ENCODE peak calls at places on chromosomes 2 and 18, in seven cellular contexts. H is nephron progenitor cell, E is LoVo, M is dorsolateral prefrontal cortex, C is upper lobe of right lung, W is foreskin fibroblast, G is T-cell. S is an unnamed sample.

GRCh38 chr18:55982992-55983391 is 395.0 kb upstream of the TCF4 start:
- DNase-seq in C (no peak), E (no peak), M (no peak), W (no peak), H (no peak), G (no peak), S (no peak)

GRCh38 chr2:37635359-37636208 is 35.9 kb downstream of the CDC42EP3 start:
- DNase-seq in M (no peak), E (no peak), C (peak), W (peak), G (peak), H (no peak), S (peak)

GRCh38 chr18:51405683-51406477 is 208.4 kb upstream of the MEX3C start:
- DNase-seq in W (no peak), H (no peak), C (no peak), E (no peak), G (no peak), M (no peak), S (no peak)

GRCh38 chr18:79876497-79876896 is 75.0 kb downstream of the SLC66A2 start:
- DNase-seq in E (no peak), C (peak), H (no peak), G (no peak), W (no peak), M (peak), S (no peak)

GRCh38 chr2:210366675-210367080 is 51.7 kb upstream of the MYL1 start:
- DNase-seq in C (no peak), G (no peak), E (no peak), M (no peak), H (no peak), W (no peak), S (no peak)

GRCh38 chr2:135839713-135840112 is 2.7 kb upstream of the LCT start:
- DNase-seq in H (no peak), W (peak), G (no peak), E (no peak), C (no peak), M (no peak), S (no peak)

GRCh38 chr18:32730068-32730467 is 42.8 kb downstream of the KLHL14 start:
- DNase-seq in M (no peak), W (no peak), H (no peak), E (no peak), G (no peak), C (no peak), S (no peak)

GRCh38 chr2:175709248-175709647 is 292.8 kb downstream of the LNPK start:
- DNase-seq in C (no peak), W (no peak), G (no peak), H (no peak), E (no peak), M (no peak), S (no peak)

GRCh38 chr18:31105733-31106132 is 3.5 kb upstream of the DSC2 start:
- DNase-seq in H (no peak), C (no peak), W (no peak), G (no peak), E (no peak), M (no peak), S (no peak)

GRCh38 chr2:65550246-65550645 is 117.8 kb upstream of the SPRED2 start:
- DNase-seq in E (no peak), C (no peak), H (no peak), G (no peak), W (no peak), M (no peak), S (no peak)

GRCh38 chr18:79503406-79503805 is 107.7 kb downstream of the NFATC1 start:
- DNase-seq in E (no peak), W (no peak), G (no peak), M (no peak), H (no peak), C (peak), S (no peak)

GRCh38 chr2:219401621-219402020 is 13.9 kb upstream of the DNPEP start:
- DNase-seq in W (no peak), E (no peak), H (no peak), G (no peak), M (no peak), C (no peak), S (no peak)

GRCh38 chr2:238974061-238974460 is 126.2 kb downstream of the TWIST2 start:
- DNase-seq in G (no peak), W (peak), H (no peak), C (no peak), E (no peak), M (no peak), S (no peak)

GRCh38 chr2:127615511-127616166 is 30.3 kb upstream of the GPR17 start:
- DNase-seq in C (no peak), G (no peak), M (peak), E (no peak), W (peak), H (no peak), S (no peak)

GRCh38 chr2:6470518-6470917 is 395.2 kb downstream of the CMPK2 start:
- DNase-seq in G (no peak), H (peak), W (no peak), E (no peak), C (no peak), M (no peak), S (no peak)

GRCh38 chr18:36402765-36403396 is 105.4 kb downstream of the FHOD3 start:
- DNase-seq in C (no peak), M (no peak), W (peak), G (no peak), E (no peak), H (no peak), S (no peak)

GRCh38 chr2:5164806-5165525 is 527.2 kb upstream of the SOX11 start:
- DNase-seq in H (no peak), M (no peak), E (no peak), W (peak), G (no peak), C (no peak), S (no peak)

GRCh38 chr2:12389354-12390045 is 327.2 kb upstream of the TRIB2 start:
- DNase-seq in C (no peak), M (no peak), W (peak), G (no peak), H (no peak), E (no peak), S (no peak)

GRCh38 chr2:137117385-137117784 is 352.0 kb downstream of the THSD7B start:
- DNase-seq in H (no peak), W (peak), C (no peak), E (no peak), M (no peak), G (no peak), S (no peak)

GRCh38 chr2:88626171-88627054 is 851 bp downstream of the EIF2AK3 start:
- DNase-seq in C (peak), G (peak), W (no peak), M (no peak), H (peak), E (peak), S (peak)

GRCh38 chr2:75870654-75871137 is 160.0 kb upstream of the GCFC2 start:
- DNase-seq in W (no peak), G (no peak), C (no peak), H (no peak), E (no peak), M (no peak), S (no peak)

GRCh38 chr2:172113617-172114016 is 10.9 kb upstream of the DLX2 start:
- DNase-seq in W (no peak), E (no peak), H (no peak), M (no peak), G (no peak), C (no peak), S (no peak)

GRCh38 chr18:7000484-7001096 is 117.0 kb downstream of the LAMA1 start:
- DNase-seq in M (no peak), C (no peak), H (no peak), W (peak), G (no peak), E (peak), S (no peak)

GRCh38 chr2:143558665-143559064 is 429.4 kb downstream of the ARHGAP15 start:
- DNase-seq in M (no peak), W (peak), C (no peak), E (no peak), G (no peak), H (no peak), S (no peak)

GRCh38 chr2:107336536-107336935 is 450.6 kb upstream of the ST6GAL2 start:
- DNase-seq in M (no peak), H (no peak), C (no peak), G (no peak), E (no peak), W (no peak), S (no peak)

GRCh38 chr2:200797242-200797770 is 14.4 kb upstream of the BZW1 start:
- DNase-seq in H (no peak), M (no peak), E (no peak), G (no peak), W (no peak), C (no peak), S (no peak)

GRCh38 chr2:98524168-98524567 is 79.5 kb downstream of the INPP4A start:
- DNase-seq in G (no peak), H (no peak), M (no peak), W (no peak), E (no peak), C (no peak), S (no peak)

GRCh38 chr2:62505109-62505508 is 886 bp downstream of the TMEM17 start:
- DNase-seq in C (no peak), E (no peak), G (no peak), H (peak), W (no peak), M (no peak), S (no peak)

GRCh38 chr2:86224645-86225355 is 25.5 kb downstream of the MRPL35 start:
- DNase-seq in H (no peak), W (no peak), C (no peak), E (no peak), M (no peak), G (no peak), S (no peak)

GRCh38 chr18:49490246-49490762 is 3.3 kb upstream of the C18orf32 start:
- DNase-seq in E (no peak), G (no peak), W (no peak), H (no peak), M (no peak), C (no peak), S (no peak)

GRCh38 chr2:64359892-64360657 is 93.9 kb upstream of the LGALSL start:
- DNase-seq in W (peak), H (no peak), G (no peak), C (peak), E (peak), M (no peak), S (no peak)